ENCODE peak calls at places on chromosomes 11 and 22, in seven cellular contexts. One of them, this sample, is unnamed.

GRCh38 chr11:126452256-126452655 is 96.8 kb downstream of the ST3GAL4 start:
- DNase-seq in HCT116: no peak
- DNase-seq in endothelial cell of umbilical vein: no peak
- DNase-seq in HepG2: no peak
- DNase-seq in SK-N-SH: peak
- DNase-seq in K562: no peak
- DNase-seq in H1: no peak
- DNase-seq in this sample: no peak

GRCh38 chr11:2791139-2791520 is 91.3 kb upstream of the KCNQ1OT1 start:
- DNase-seq in H1: peak
- DNase-seq in HepG2: no peak
- DNase-seq in HCT116: no peak
- DNase-seq in endothelial cell of umbilical vein: no peak
- DNase-seq in SK-N-SH: no peak
- DNase-seq in K562: no peak
- DNase-seq in this sample: no peak

GRCh38 chr22:41491379-41492100 is 22.6 kb downstream of the ACO2 start:
- DNase-seq in HCT116: no peak
- DNase-seq in H1: no peak
- DNase-seq in HepG2: no peak
- DNase-seq in SK-N-SH: no peak
- DNase-seq in K562: no peak
- DNase-seq in endothelial cell of umbilical vein: no peak
- DNase-seq in this sample: peak

GRCh38 chr11:41074318-41074717 is 385.1 kb downstream of the LRRC4C start:
- DNase-seq in endothelial cell of umbilical vein: no peak
- DNase-seq in HCT116: no peak
- DNase-seq in H1: no peak
- DNase-seq in HepG2: no peak
- DNase-seq in K562: no peak
- DNase-seq in SK-N-SH: no peak
- DNase-seq in this sample: no peak

GRCh38 chr22:20004464-20004863 is 12.2 kb downstream of the ARVCF start:
- DNase-seq in HCT116: no peak
- DNase-seq in H1: no peak
- DNase-seq in K562: no peak
- DNase-seq in HepG2: no peak
- DNase-seq in endothelial cell of umbilical vein: no peak
- DNase-seq in SK-N-SH: no peak
- DNase-seq in this sample: no peak

GRCh38 chr22:48004936-48005335 is 1242.5 kb downstream of the TBC1D22A start:
- DNase-seq in HepG2: no peak
- DNase-seq in HCT116: no peak
- DNase-seq in SK-N-SH: no peak
- DNase-seq in K562: no peak
- DNase-seq in H1: no peak
- DNase-seq in endothelial cell of umbilical vein: no peak
- DNase-seq in this sample: no peak

GRCh38 chr11:121559812-121560211 is 107.0 kb upstream of the SORL1-AS1 start:
- DNase-seq in K562: no peak
- DNase-seq in endothelial cell of umbilical vein: no peak
- DNase-seq in HCT116: no peak
- DNase-seq in SK-N-SH: no peak
- DNase-seq in H1: no peak
- DNase-seq in HepG2: no peak
- DNase-seq in this sample: no peak

GRCh38 chr22:48898524-48899377 is 928.9 kb downstream of the BRD1 start:
- DNase-seq in endothelial cell of umbilical vein: no peak
- DNase-seq in HCT116: no peak
- DNase-seq in K562: no peak
- DNase-seq in SK-N-SH: no peak
- DNase-seq in H1: no peak
- DNase-seq in HepG2: no peak
- DNase-seq in this sample: no peak

GRCh38 chr22:44085743-44086741 is 61.9 kb downstream of the PARVB start:
- DNase-seq in HepG2: peak
- DNase-seq in endothelial cell of umbilical vein: peak
- DNase-seq in HCT116: peak
- DNase-seq in H1: no peak
- DNase-seq in K562: peak
- DNase-seq in SK-N-SH: peak
- DNase-seq in this sample: no peak

GRCh38 chr11:130180491-130180890 is 20.9 kb downstream of the ST14 start:
- DNase-seq in HCT116: no peak
- DNase-seq in HepG2: no peak
- DNase-seq in endothelial cell of umbilical vein: no peak
- DNase-seq in H1: no peak
- DNase-seq in K562: no peak
- DNase-seq in SK-N-SH: no peak
- DNase-seq in this sample: no peak

GRCh38 chr22:29055192-29055830 is 6.3 kb downstream of the C22orf31 start:
- DNase-seq in SK-N-SH: no peak
- DNase-seq in K562: no peak
- DNase-seq in endothelial cell of umbilical vein: no peak
- DNase-seq in HCT116: no peak
- DNase-seq in H1: no peak
- DNase-seq in HepG2: no peak
- DNase-seq in this sample: no peak

GRCh38 chr22:40620464-40621046 is 16.0 kb downstream of the MRTFA start:
- DNase-seq in H1: no peak
- DNase-seq in HCT116: peak
- DNase-seq in endothelial cell of umbilical vein: no peak
- DNase-seq in K562: peak
- DNase-seq in HepG2: no peak
- DNase-seq in SK-N-SH: no peak
- DNase-seq in this sample: no peak

GRCh38 chr11:32830413-32830738 is 649 bp downstream of the PRRG4 start:
- DNase-seq in SK-N-SH: no peak
- DNase-seq in HCT116: no peak
- DNase-seq in HepG2: peak
- DNase-seq in endothelial cell of umbilical vein: no peak
- DNase-seq in K562: no peak
- DNase-seq in H1: no peak
- DNase-seq in this sample: no peak

GRCh38 chr11:120384476-120384875 is 48.3 kb downstream of the ARHGEF12 start:
- DNase-seq in endothelial cell of umbilical vein: no peak
- DNase-seq in SK-N-SH: peak
- DNase-seq in K562: no peak
- DNase-seq in HepG2: no peak
- DNase-seq in HCT116: no peak
- DNase-seq in H1: no peak
- DNase-seq in this sample: peak

GRCh38 chr22:36374603-36375024 is 13.2 kb downstream of the MYH9 start:
- DNase-seq in H1: no peak
- DNase-seq in endothelial cell of umbilical vein: peak
- DNase-seq in HepG2: no peak
- DNase-seq in HCT116: peak
- DNase-seq in K562: no peak
- DNase-seq in SK-N-SH: no peak
- DNase-seq in this sample: no peak

GRCh38 chr22:36376265-36376664 is 11.5 kb downstream of the MYH9 start:
- DNase-seq in HepG2: no peak
- DNase-seq in K562: no peak
- DNase-seq in HCT116: no peak
- DNase-seq in H1: no peak
- DNase-seq in endothelial cell of umbilical vein: no peak
- DNase-seq in SK-N-SH: no peak
- DNase-seq in this sample: no peak

GRCh38 chr22:36371920-36372319 is 15.8 kb downstream of the MYH9 start:
- DNase-seq in HepG2: no peak
- DNase-seq in K562: no peak
- DNase-seq in SK-N-SH: no peak
- DNase-seq in H1: no peak
- DNase-seq in HCT116: no peak
- DNase-seq in endothelial cell of umbilical vein: peak
- DNase-seq in this sample: no peak

GRCh38 chr22:36375071-36375980 is 12.4 kb downstream of the MYH9 start:
- DNase-seq in HCT116: no peak
- DNase-seq in HepG2: no peak
- DNase-seq in SK-N-SH: no peak
- DNase-seq in endothelial cell of umbilical vein: no peak
- DNase-seq in H1: no peak
- DNase-seq in K562: no peak
- DNase-seq in this sample: no peak

GRCh38 chr22:36373258-36373579 is 14.5 kb downstream of the MYH9 start:
- DNase-seq in H1: no peak
- DNase-seq in SK-N-SH: no peak
- DNase-seq in HepG2: no peak
- DNase-seq in K562: no peak
- DNase-seq in HCT116: no peak
- DNase-seq in endothelial cell of umbilical vein: no peak
- DNase-seq in this sample: no peak
- H3K9ac ChIP-seq in H1: peak
- H3K9ac ChIP-seq in SK-N-SH: no peak
- H3K9ac ChIP-seq in HepG2: no peak
- H3K9ac ChIP-seq in K562: no peak
- H3K9ac ChIP-seq in HCT116: no peak
- H3K9ac ChIP-seq in endothelial cell of umbilical vein: peak
- H3K9ac ChIP-seq in this sample: no peak

DNA sequence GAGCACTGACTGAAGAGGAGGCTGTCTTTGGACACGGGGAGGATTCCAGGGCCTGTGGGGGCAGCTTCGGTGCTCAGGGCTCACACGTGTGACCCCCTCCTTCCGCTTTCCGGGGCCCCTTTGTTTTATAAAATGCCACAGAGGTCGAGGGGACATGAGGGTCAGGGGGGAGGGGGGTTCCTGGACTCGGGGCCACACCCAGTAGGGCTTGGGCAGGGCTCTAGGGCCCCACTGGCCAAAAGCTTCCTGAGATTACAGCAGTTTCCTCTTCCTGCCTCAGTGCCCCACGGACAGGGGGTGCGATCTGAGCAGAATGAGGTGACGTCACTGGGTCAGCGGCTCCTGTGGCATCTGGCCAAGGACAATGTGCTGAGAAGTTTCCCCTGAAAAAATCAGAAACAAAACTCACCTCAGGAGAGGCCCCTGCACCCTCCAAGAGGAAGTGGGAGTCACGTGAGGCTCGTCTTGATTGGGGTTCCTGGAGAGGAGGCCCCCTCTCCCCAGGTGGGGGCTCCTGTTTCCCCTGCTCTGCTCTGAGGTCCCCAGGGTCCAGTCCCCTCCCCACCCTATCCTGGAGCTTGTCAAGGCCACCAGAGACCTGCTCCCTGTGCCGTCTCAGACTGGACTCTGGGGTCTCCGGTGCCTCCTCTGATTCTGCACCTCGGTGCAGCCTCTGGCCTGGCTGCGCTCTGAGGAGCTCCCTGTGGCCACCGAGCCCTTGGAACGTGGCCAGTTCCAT is 6.4 kb upstream of the IFITM3 start:
- DNase-seq in HCT116: no peak
- DNase-seq in HepG2: peak
- DNase-seq in SK-N-SH: peak
- DNase-seq in K562: peak
- DNase-seq in H1: no peak
- DNase-seq in endothelial cell of umbilical vein: peak
- DNase-seq in this sample: no peak
- H3K4me3 ChIP-seq in HCT116: no peak
- H3K4me3 ChIP-seq in HepG2: no peak
- H3K4me3 ChIP-seq in SK-N-SH: no peak
- H3K4me3 ChIP-seq in K562: peak
- H3K4me3 ChIP-seq in H1: no peak
- H3K4me3 ChIP-seq in endothelial cell of umbilical vein: no peak
- H3K4me3 ChIP-seq in this sample: no peak

GRCh38 chr22:49925525-49926128 is 7.2 kb downstream of the CRELD2 start:
- DNase-seq in H1: no peak
- DNase-seq in HepG2: no peak
- DNase-seq in endothelial cell of umbilical vein: no peak
- DNase-seq in K562: no peak
- DNase-seq in SK-N-SH: no peak
- DNase-seq in HCT116: no peak
- DNase-seq in this sample: no peak
- TF ChIP-seq POLR2AphosphoS5 in H1: no peak
- TF ChIP-seq POLR2AphosphoS5 in HepG2: no peak
- TF ChIP-seq POLR2AphosphoS5 in endothelial cell of umbilical vein: no peak
- TF ChIP-seq POLR2AphosphoS5 in K562: no peak
- TF ChIP-seq POLR2AphosphoS5 in SK-N-SH: no peak
- TF ChIP-seq POLR2AphosphoS5 in HCT116: no peak
- TF ChIP-seq POLR2AphosphoS5 in this sample: no peak

DNA sequence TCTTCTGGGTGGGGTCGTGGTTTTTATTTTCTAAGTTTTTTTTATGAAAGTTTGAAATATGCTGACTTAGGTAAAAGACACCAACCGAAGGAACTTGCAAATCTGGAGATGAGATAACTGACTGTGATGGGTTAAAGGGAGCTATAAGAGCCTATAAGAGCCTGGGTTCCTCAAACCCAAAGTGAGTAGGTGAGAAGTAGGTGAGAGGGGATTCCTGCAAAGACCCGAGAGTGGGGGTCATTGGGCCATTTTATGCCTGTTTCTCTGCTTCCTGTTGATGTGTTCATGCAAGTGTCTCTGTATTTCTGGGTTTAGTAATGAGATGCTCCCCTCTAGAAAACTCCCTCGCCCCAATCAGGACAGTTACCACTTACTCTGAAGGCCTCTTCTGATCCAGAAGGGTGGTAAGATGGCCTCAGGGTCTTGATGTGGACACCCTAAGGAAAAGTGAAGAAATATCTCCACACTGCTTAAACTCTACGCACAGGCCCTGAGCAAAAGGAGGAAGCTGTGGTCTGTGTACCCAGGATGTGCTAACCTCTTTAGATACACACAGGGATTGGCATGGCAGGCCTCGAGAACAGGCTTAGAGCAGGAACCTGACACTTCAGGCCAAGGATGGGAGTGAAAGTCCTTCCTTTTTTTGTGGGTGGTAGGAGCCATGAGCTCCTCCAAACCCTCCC is 1.8 kb downstream of the FLI1 start:
- DNase-seq in SK-N-SH: no peak
- DNase-seq in K562: no peak
- DNase-seq in endothelial cell of umbilical vein: no peak
- DNase-seq in H1: no peak
- DNase-seq in HCT116: no peak
- DNase-seq in HepG2: no peak
- DNase-seq in this sample: no peak
- H3K9ac ChIP-seq in SK-N-SH: peak
- H3K9ac ChIP-seq in K562: no peak
- H3K9ac ChIP-seq in endothelial cell of umbilical vein: peak
- H3K9ac ChIP-seq in H1: no peak
- H3K9ac ChIP-seq in HCT116: no peak
- H3K9ac ChIP-seq in HepG2: no peak
- H3K9ac ChIP-seq in this sample: no peak

GRCh38 chr11:77231800-77232199 is 69.7 kb downstream of the GDPD4 start:
- DNase-seq in HCT116: no peak
- DNase-seq in HepG2: no peak
- DNase-seq in H1: no peak
- DNase-seq in SK-N-SH: no peak
- DNase-seq in K562: no peak
- DNase-seq in endothelial cell of umbilical vein: no peak
- DNase-seq in this sample: no peak
- H3K4me3 ChIP-seq in HCT116: no peak
- H3K4me3 ChIP-seq in HepG2: no peak
- H3K4me3 ChIP-seq in H1: no peak
- H3K4me3 ChIP-seq in SK-N-SH: no peak
- H3K4me3 ChIP-seq in K562: no peak
- H3K4me3 ChIP-seq in endothelial cell of umbilical vein: no peak
- H3K4me3 ChIP-seq in this sample: no peak

DNA sequence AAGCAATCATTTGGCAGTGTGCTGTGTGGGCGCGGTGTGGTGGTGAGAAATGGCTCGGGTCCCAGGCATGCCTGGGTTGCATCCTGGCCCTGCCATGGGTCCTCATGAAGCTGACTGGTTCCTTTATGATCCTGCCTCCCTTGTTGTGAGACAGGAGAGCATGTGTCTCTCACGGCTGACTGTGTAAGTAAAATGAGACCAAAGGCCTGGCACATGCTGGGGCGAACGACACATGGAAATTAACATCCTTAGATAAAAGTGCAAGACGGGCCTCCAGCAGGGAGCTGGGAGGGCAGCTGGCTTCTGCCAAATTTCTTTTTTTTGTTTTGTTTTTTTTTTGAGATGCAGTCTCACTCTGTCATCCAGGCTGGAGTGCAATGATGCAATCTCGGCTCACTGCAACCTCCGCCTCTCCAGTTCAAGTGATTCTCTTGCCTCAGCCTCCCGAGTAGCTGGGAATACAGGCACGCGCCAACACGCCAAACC is 9.4 kb upstream of the FBLN1 start:
- DNase-seq in HCT116: no peak
- DNase-seq in HepG2: no peak
- DNase-seq in SK-N-SH: peak
- DNase-seq in H1: no peak
- DNase-seq in endothelial cell of umbilical vein: no peak
- DNase-seq in K562: no peak
- DNase-seq in this sample: no peak
- TF ChIP-seq POLR2AphosphoS5 in HCT116: no peak
- TF ChIP-seq POLR2AphosphoS5 in HepG2: no peak
- TF ChIP-seq POLR2AphosphoS5 in SK-N-SH: no peak
- TF ChIP-seq POLR2AphosphoS5 in H1: no peak
- TF ChIP-seq POLR2AphosphoS5 in endothelial cell of umbilical vein: no peak
- TF ChIP-seq POLR2AphosphoS5 in K562: no peak
- TF ChIP-seq POLR2AphosphoS5 in this sample: no peak